ENCODE peak calls at places on chromosomes 2 and 18, in four cellular contexts. One of them, this sample, is unnamed.

GRCh38 chr2:235171511-235172130 is 219.8 kb downstream of the SH3BP4 start:
- DNase-seq in GM12865: no peak
- DNase-seq in A549: no peak
- DNase-seq in astrocyte of the spinal cord: peak
- DNase-seq in this sample: no peak

GRCh38 chr2:88489181-88489580 is 36.7 kb upstream of the FOXI3 start:
- DNase-seq in GM12865: peak
- DNase-seq in A549: no peak
- DNase-seq in astrocyte of the spinal cord: no peak
- DNase-seq in this sample: no peak

GRCh38 chr18:54765636-54766035 is 62.6 kb upstream of the RAB27B start:
- DNase-seq in GM12865: no peak
- DNase-seq in A549: no peak
- DNase-seq in astrocyte of the spinal cord: no peak
- DNase-seq in this sample: no peak

GRCh38 chr18:62702259-62702658 is 13.1 kb upstream of the PHLPP1 start:
- DNase-seq in GM12865: peak
- DNase-seq in A549: no peak
- DNase-seq in astrocyte of the spinal cord: no peak
- DNase-seq in this sample: no peak

GRCh38 chr2:148546270-148546669 is 98.3 kb upstream of the EPC2 start:
- DNase-seq in GM12865: no peak
- DNase-seq in A549: no peak
- DNase-seq in astrocyte of the spinal cord: no peak
- DNase-seq in this sample: no peak

GRCh38 chr18:25075793-25076192 is 276.2 kb downstream of the ZNF521 start:
- DNase-seq in GM12865: no peak
- DNase-seq in A549: no peak
- DNase-seq in astrocyte of the spinal cord: no peak
- DNase-seq in this sample: no peak

GRCh38 chr2:118177932-118178331 is 89.7 kb downstream of the INSIG2 start:
- DNase-seq in GM12865: no peak
- DNase-seq in A549: no peak
- DNase-seq in astrocyte of the spinal cord: no peak
- DNase-seq in this sample: no peak

GRCh38 chr18:2926528-2926927 is 79.7 kb downstream of the EMILIN2 start:
- DNase-seq in GM12865: no peak
- DNase-seq in A549: no peak
- DNase-seq in astrocyte of the spinal cord: no peak
- DNase-seq in this sample: no peak

GRCh38 chr2:215503381-215503780 is 67.5 kb upstream of the FN1 start:
- DNase-seq in GM12865: no peak
- DNase-seq in A549: no peak
- DNase-seq in astrocyte of the spinal cord: no peak
- DNase-seq in this sample: no peak

GRCh38 chr2:24050041-24050655 is 607 bp downstream of the FKBP1B start:
- DNase-seq in GM12865: no peak
- DNase-seq in A549: no peak
- DNase-seq in astrocyte of the spinal cord: peak
- DNase-seq in this sample: no peak

GRCh38 chr2:239357954-239358754 is 42.7 kb downstream of the HDAC4 start:
- DNase-seq in GM12865: no peak
- DNase-seq in A549: no peak
- DNase-seq in astrocyte of the spinal cord: peak
- DNase-seq in this sample: no peak

DNA sequence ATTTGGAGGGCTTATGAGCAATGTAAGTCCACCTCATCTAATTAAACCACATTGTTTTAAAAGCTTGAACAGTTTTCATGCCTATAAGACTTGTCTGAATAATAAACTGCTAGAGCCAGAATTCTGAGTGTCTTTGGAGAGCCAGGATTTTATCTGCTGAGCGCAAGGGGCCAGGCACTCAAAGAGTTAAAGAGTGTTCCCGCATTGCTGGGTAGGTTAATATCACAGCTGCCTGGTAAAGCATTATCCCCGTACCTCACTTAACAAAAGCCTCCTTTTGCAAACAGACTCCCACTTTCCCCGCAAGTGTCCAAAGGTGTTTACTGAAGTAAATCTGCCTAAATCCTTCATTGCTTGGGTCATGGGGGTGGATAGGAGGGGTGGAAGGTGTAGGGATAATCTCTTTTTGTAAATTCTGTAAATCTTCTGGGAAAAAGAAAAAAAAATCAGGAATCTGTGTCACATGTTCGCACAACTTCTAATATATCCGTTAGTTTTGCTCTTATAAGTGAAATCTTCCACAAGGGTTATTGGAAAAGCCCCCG is 10.8 kb downstream of the ZEB2 start:
- DNase-seq in GM12865: no peak
- DNase-seq in A549: no peak
- DNase-seq in astrocyte of the spinal cord: peak
- DNase-seq in this sample: no peak
- H3K4me3 ChIP-seq in GM12865: no peak
- H3K4me3 ChIP-seq in A549: no peak
- H3K4me3 ChIP-seq in astrocyte of the spinal cord: no peak
- H3K4me3 ChIP-seq in this sample: no peak

GRCh38 chr18:44737623-44738022 is 56.9 kb downstream of the SETBP1 start:
- DNase-seq in GM12865: no peak
- DNase-seq in A549: no peak
- DNase-seq in astrocyte of the spinal cord: no peak
- DNase-seq in this sample: no peak
- H3K4me3 ChIP-seq in GM12865: no peak
- H3K4me3 ChIP-seq in A549: no peak
- H3K4me3 ChIP-seq in astrocyte of the spinal cord: no peak
- H3K4me3 ChIP-seq in this sample: no peak

DNA sequence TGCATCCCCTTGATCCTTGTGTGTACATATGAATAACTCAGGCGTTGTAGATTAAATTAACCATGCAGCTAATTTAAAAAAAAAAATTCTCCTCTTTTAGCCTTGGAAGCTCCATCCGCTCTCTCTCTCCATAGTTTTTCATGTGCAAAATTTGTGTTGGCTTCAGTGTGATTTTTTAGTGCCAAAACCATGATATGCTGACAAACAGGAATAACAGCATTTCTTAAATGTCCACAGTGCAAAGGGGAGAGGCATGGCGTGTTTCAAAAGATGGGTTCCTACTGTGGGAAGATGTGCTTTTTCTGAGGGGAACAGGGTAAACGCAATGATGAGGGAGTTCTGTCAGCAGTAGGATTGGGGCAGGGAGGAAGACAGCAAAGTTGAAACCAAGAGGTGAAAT is 247.0 kb downstream of the ICOS start:
- DNase-seq in GM12865: no peak
- DNase-seq in A549: no peak
- DNase-seq in astrocyte of the spinal cord: no peak
- DNase-seq in this sample: no peak
- H3K4me3 ChIP-seq in GM12865: no peak
- H3K4me3 ChIP-seq in A549: no peak
- H3K4me3 ChIP-seq in astrocyte of the spinal cord: no peak
- H3K4me3 ChIP-seq in this sample: no peak

DNA sequence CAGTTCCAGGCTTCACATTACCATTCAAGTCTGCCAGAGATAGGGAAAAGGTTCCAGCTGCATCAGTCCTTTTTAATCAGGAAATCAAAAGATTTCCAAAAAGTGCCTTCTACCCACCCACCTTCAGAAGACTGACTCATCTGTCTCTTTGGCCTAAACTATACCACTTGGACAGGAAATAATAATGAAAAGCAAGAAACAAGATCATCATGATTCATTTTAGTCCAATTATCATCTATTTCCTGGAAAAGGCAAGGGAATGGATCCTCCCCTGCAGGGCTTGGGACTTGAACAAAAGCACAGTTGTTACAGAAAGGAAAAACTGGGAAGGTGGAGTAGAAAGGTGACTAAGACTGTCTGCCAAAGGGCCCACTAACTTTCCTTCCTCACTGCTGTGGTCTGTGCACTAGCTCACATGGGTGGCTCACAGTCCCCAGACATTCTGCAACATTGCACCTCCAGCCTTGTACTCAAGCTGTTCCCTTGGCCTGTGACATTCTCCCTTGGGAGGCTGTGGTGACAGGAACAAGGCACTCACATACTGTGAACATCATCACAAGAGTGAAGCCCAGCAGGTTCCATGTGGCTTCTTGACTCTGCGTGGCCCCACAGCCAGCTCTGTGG is 75.3 kb downstream of the VSNL1 start:
- DNase-seq in GM12865: no peak
- DNase-seq in A549: no peak
- DNase-seq in astrocyte of the spinal cord: peak
- DNase-seq in this sample: no peak
- H3K4me3 ChIP-seq in GM12865: no peak
- H3K4me3 ChIP-seq in A549: no peak
- H3K4me3 ChIP-seq in astrocyte of the spinal cord: no peak
- H3K4me3 ChIP-seq in this sample: no peak

GRCh38 chr18:59357928-59358327 is 1.1 kb downstream of the LMAN1 start:
- DNase-seq in GM12865: peak
- DNase-seq in A549: no peak
- DNase-seq in astrocyte of the spinal cord: peak
- DNase-seq in this sample: peak
- H3K4me3 ChIP-seq in GM12865: peak
- H3K4me3 ChIP-seq in A549: peak
- H3K4me3 ChIP-seq in astrocyte of the spinal cord: peak
- H3K4me3 ChIP-seq in this sample: peak

DNA sequence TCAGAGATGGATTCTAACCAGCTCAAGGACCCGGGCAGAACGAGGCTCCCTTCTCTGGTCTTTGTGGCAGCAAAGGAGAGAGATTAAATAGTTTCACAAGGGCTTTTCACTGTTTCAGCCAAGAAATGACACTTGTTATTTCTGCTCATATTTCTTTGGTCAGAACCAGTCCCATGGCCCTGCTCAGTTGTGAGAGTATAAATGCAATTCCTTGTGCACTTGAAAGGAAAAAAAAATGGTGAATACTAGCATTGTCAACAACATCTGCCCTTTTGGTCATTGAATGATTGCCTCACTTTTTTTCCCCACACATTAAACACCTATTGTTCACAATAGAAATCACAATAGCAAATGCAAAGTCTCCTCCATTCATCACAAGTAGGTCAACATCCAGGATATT is 104.4 kb downstream of the RDH14 start:
- DNase-seq in GM12865: no peak
- DNase-seq in A549: no peak
- DNase-seq in astrocyte of the spinal cord: no peak
- DNase-seq in this sample: no peak
- H3K4me3 ChIP-seq in GM12865: no peak
- H3K4me3 ChIP-seq in A549: no peak
- H3K4me3 ChIP-seq in astrocyte of the spinal cord: no peak
- H3K4me3 ChIP-seq in this sample: no peak

GRCh38 chr2:163717993-163718680 is 17.7 kb downstream of the FIGN start:
- DNase-seq in GM12865: no peak
- DNase-seq in A549: no peak
- DNase-seq in astrocyte of the spinal cord: no peak
- DNase-seq in this sample: no peak
- H3K4me3 ChIP-seq in GM12865: no peak
- H3K4me3 ChIP-seq in A549: no peak
- H3K4me3 ChIP-seq in astrocyte of the spinal cord: no peak
- H3K4me3 ChIP-seq in this sample: no peak

DNA sequence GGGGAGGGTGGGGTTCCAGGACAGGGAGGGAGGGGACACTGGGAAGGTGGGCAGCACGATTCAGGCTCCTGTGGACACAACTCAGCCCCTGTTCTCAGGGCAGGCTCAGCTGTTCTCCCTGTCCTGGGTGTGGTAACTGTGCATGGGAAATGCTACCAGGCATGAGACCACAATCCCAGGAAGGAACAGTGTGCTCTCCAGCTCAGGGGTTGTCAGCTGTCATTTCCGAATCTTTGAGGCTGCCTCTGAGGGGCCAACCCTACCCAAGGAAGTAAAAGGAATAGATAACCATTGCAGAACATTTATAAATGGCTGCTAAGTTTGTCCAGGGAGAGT is 11.2 kb downstream of the LCT start:
- DNase-seq in GM12865: no peak
- DNase-seq in A549: no peak
- DNase-seq in astrocyte of the spinal cord: no peak
- DNase-seq in this sample: no peak
- H3K4me3 ChIP-seq in GM12865: no peak
- H3K4me3 ChIP-seq in A549: no peak
- H3K4me3 ChIP-seq in astrocyte of the spinal cord: no peak
- H3K4me3 ChIP-seq in this sample: no peak

GRCh38 chr2:76862901-76863300 is 659.3 kb downstream of the LRRTM4 start:
- DNase-seq in GM12865: no peak
- DNase-seq in A549: no peak
- DNase-seq in astrocyte of the spinal cord: no peak
- DNase-seq in this sample: no peak
- H3K4me3 ChIP-seq in GM12865: no peak
- H3K4me3 ChIP-seq in A549: no peak
- H3K4me3 ChIP-seq in astrocyte of the spinal cord: no peak
- H3K4me3 ChIP-seq in this sample: no peak